ENCODE peak calls at places on chromosomes 4 and X, in nine cellular contexts. W is stimulated activated CD4-positive, alpha-beta T cell treated with anti-CD3 and anti-CD28 coated beads, Interleukin-1b, Interleukin-23, amount 100 ng/mL, for 24 hours; K is activated T-cell treated with anti-CD3 and anti-CD28 coated beads, Interleukin-2, amount 50 U/mL, for 72 hours; J is DMS79; L is germinal center; S is right cardiac atrium; Z is suprapubic skin; I is RPMI8226; A is T-helper 1 cell. C is an unnamed sample.

GRCh38 chr4:109752545-109752944 is 22.7 kb upstream of the PLA2G12A start:
- DNase-seq in S (no peak), Z (no peak), L (no peak), I (no peak), A (no peak), W (no peak), J (no peak), K (no peak), C (peak)

GRCh38 chrX:129478516-129478915 is 44.8 kb downstream of the SMARCA1 start:
- DNase-seq in I (peak), L (no peak), W (no peak), S (no peak), K (no peak), Z (no peak), J (no peak), A (no peak), C (no peak)

GRCh38 chrX:121010218-121010617 is 24.7 kb upstream of the CT47A1 start:
- DNase-seq in I (no peak), L (no peak), K (no peak), Z (no peak), A (no peak), S (no peak), W (no peak), J (no peak), C (no peak)

GRCh38 chrX:1558761-1559468 is 21.9 kb upstream of the P2RY8 start:
- DNase-seq in A (no peak), L (no peak), I (no peak), Z (peak), W (no peak), K (no peak), J (no peak), S (no peak), C (no peak)

GRCh38 chr4:8412288-8412687 is 28.2 kb downstream of the ACOX3 start:
- DNase-seq in L (no peak), S (no peak), J (no peak), W (no peak), I (no peak), Z (no peak), K (no peak), A (no peak), C (no peak)

GRCh38 chrX:103716967-103717366 is 6.3 kb downstream of the TMEM31 start:
- DNase-seq in K (no peak), W (no peak), A (no peak), J (no peak), I (no peak), L (no peak), Z (no peak), S (no peak), C (no peak)

GRCh38 chr4:100299019-100299418 is 108.8 kb upstream of the DDIT4L start:
- DNase-seq in Z (no peak), W (no peak), J (no peak), A (no peak), K (no peak), I (no peak), S (peak), L (no peak), C (no peak)

GRCh38 chr4:174460684-174461083 is 61.6 kb downstream of the HPGD start:
- DNase-seq in S (no peak), A (no peak), W (no peak), J (no peak), L (no peak), I (no peak), K (no peak), Z (no peak), C (no peak)

GRCh38 chr4:123449780-123450179 is 53.2 kb downstream of the SPRY1 start:
- DNase-seq in L (peak), K (no peak), I (peak), Z (no peak), A (no peak), W (no peak), J (no peak), S (no peak), C (peak)

GRCh38 chr4:2373532-2373931 is 44.9 kb downstream of the ZFYVE28 start:
- DNase-seq in A (no peak), I (no peak), K (no peak), Z (no peak), J (no peak), S (no peak), L (no peak), W (no peak), C (no peak)

GRCh38 chr4:141635726-141636076 is 682 bp upstream of the IL15 start:
- DNase-seq in S (no peak), K (no peak), I (no peak), W (no peak), J (no peak), Z (no peak), A (no peak), L (peak), C (no peak)

GRCh38 chr4:5635826-5636196 is 72.5 kb downstream of the EVC2 start:
- DNase-seq in W (no peak), K (no peak), I (no peak), J (no peak), S (no peak), Z (no peak), L (no peak), A (no peak), C (no peak)

GRCh38 chrX:154082396-154083133 is 15.0 kb downstream of the MECP2 start:
- DNase-seq in J (no peak), I (no peak), Z (no peak), L (no peak), S (no peak), A (no peak), K (no peak), W (no peak), C (no peak)

GRCh38 chr4:22202351-22203343 is 254.1 kb upstream of the KCNIP4 start:
- DNase-seq in L (no peak), I (no peak), W (no peak), A (no peak), J (no peak), S (no peak), Z (no peak), K (no peak), C (no peak)

GRCh38 chr4:39759569-39759968 is 61.6 kb downstream of the UBE2K start:
- DNase-seq in S (no peak), Z (no peak), K (no peak), W (no peak), L (no peak), I (no peak), J (no peak), A (no peak), C (no peak)

GRCh38 chr4:181959121-181959520 is 284.1 kb upstream of the TENM3 start:
- DNase-seq in Z (no peak), S (no peak), A (no peak), L (no peak), K (no peak), I (no peak), J (no peak), W (no peak), C (no peak)